ENCODE peak calls at places on chromosomes 11 and 22, in seven cellular contexts. Q is GM10248, R is RWPE1, G is left ventricle myocardium inferior, B is choroid plexus epithelial cell, S is HFF-Myc, A is GM20000. L is an unnamed sample.

GRCh38 chr11:108897071-108897481 is 232.2 kb downstream of the DDX10 start:
- DNase-seq in Q (no peak), R (no peak), G (no peak), B (no peak), S (no peak), A (no peak), L (no peak)

GRCh38 chr11:63602296-63602695 is 11.9 kb downstream of the PLAAT3 start:
- DNase-seq in Q (no peak), R (no peak), G (no peak), B (peak), S (no peak), A (no peak), L (no peak)

GRCh38 chr11:111836766-111837165 is 34.6 kb downstream of the ALG9 start:
- DNase-seq in Q (peak), R (no peak), G (no peak), B (peak), S (no peak), A (peak), L (peak)

GRCh38 chr11:116276051-116277044 is 496.4 kb downstream of the BUD13 start:
- DNase-seq in Q (peak), R (peak), G (peak), B (peak), S (no peak), A (peak), L (peak)

GRCh38 chr11:34502949-34503348 is 10.6 kb downstream of the ELF5 start:
- DNase-seq in Q (no peak), R (no peak), G (no peak), B (no peak), S (no peak), A (no peak), L (no peak)

GRCh38 chr22:33431300-33431699 is 373.1 kb upstream of the SYN3 start:
- DNase-seq in Q (no peak), R (no peak), G (no peak), B (no peak), S (no peak), A (no peak), L (no peak)

GRCh38 chr11:128835741-128836410 is 31.2 kb downstream of the KCNJ1 start:
- DNase-seq in Q (no peak), R (no peak), G (peak), B (peak), S (no peak), A (no peak), L (no peak)

GRCh38 chr22:35037089-35037488 is 28.9 kb upstream of the ISX start:
- DNase-seq in Q (no peak), R (no peak), G (no peak), B (no peak), S (no peak), A (no peak), L (peak)

GRCh38 chr11:104968365-104968855 is at the start of gene CASP4:
- DNase-seq in Q (peak), R (peak), G (no peak), B (peak), S (peak), A (peak), L (peak)

GRCh38 chr22:32842486-32842885 is 41.0 kb downstream of the TIMP3 start:
- DNase-seq in Q (no peak), R (no peak), G (no peak), B (no peak), S (no peak), A (no peak), L (no peak)

GRCh38 chr11:12174145-12175143 is 64.1 kb downstream of the MICAL2 start:
- DNase-seq in Q (no peak), R (no peak), G (no peak), B (peak), S (no peak), A (peak), L (peak)

GRCh38 chr11:720642-721346 is 14.8 kb downstream of the EPS8L2 start:
- DNase-seq in Q (peak), R (no peak), G (no peak), B (no peak), S (no peak), A (peak), L (peak)

GRCh38 chr22:25354456-25354855 is 135.0 kb downstream of the CRYBB2 start:
- DNase-seq in Q (no peak), R (no peak), G (no peak), B (no peak), S (no peak), A (no peak), L (no peak)

GRCh38 chr11:100403817-100404216 is 283.3 kb upstream of the ARHGAP42 start:
- DNase-seq in Q (no peak), R (no peak), G (no peak), B (peak), S (no peak), A (no peak), L (no peak)

GRCh38 chr11:71103266-71103665 is 149.1 kb downstream of the SHANK2 start:
- DNase-seq in Q (no peak), R (peak), G (no peak), B (no peak), S (no peak), A (no peak), L (no peak)

GRCh38 chr11:126528075-126528474 is 172.6 kb downstream of the ST3GAL4 start:
- DNase-seq in Q (no peak), R (no peak), G (no peak), B (no peak), S (no peak), A (no peak), L (no peak)

GRCh38 chr11:74791333-74792100 is 42.9 kb downstream of the RNF169 start:
- DNase-seq in Q (no peak), R (no peak), G (no peak), B (no peak), S (no peak), A (no peak), L (no peak)

GRCh38 chr11:61334434-61335354 is 1.7 kb downstream of the TKFC start:
- DNase-seq in Q (no peak), R (peak), G (no peak), B (peak), S (peak), A (no peak), L (no peak)

GRCh38 chr11:119092880-119093665 is 8.4 kb downstream of the HMBS start:
- DNase-seq in Q (no peak), R (no peak), G (no peak), B (peak), S (no peak), A (no peak), L (no peak)

GRCh38 chr11:129382583-129382982 is 6.9 kb downstream of the BARX2 start:
- DNase-seq in Q (no peak), R (no peak), G (no peak), B (no peak), S (no peak), A (no peak), L (no peak)

GRCh38 chr11:79209540-79210266 is 231.1 kb downstream of the TENM4 start:
- DNase-seq in Q (no peak), R (no peak), G (no peak), B (peak), S (peak), A (no peak), L (no peak)

GRCh38 chr11:128802358-128802981 is 64.6 kb downstream of the KCNJ1 start:
- DNase-seq in Q (no peak), R (peak), G (no peak), B (peak), S (no peak), A (no peak), L (no peak)

GRCh38 chr11:3745161-3745560 is 52.2 kb downstream of the NUP98 start:
- DNase-seq in Q (no peak), R (peak), G (no peak), B (no peak), S (no peak), A (no peak), L (no peak)

GRCh38 chr22:39974065-39974464 is 13.9 kb downstream of the TMA7B start:
- DNase-seq in Q (no peak), R (no peak), G (no peak), B (no peak), S (no peak), A (no peak), L (no peak)

GRCh38 chr22:39967996-39968968 is 8.1 kb downstream of the TMA7B start:
- DNase-seq in Q (no peak), R (no peak), G (peak), B (no peak), S (no peak), A (no peak), L (no peak)

GRCh38 chr22:39973656-39974055 is 13.5 kb downstream of the TMA7B start:
- DNase-seq in Q (no peak), R (no peak), G (no peak), B (no peak), S (no peak), A (no peak), L (no peak)

GRCh38 chr22:39972656-39973055 is 12.5 kb downstream of the TMA7B start:
- DNase-seq in Q (no peak), R (no peak), G (no peak), B (no peak), S (no peak), A (no peak), L (peak)

DNA sequence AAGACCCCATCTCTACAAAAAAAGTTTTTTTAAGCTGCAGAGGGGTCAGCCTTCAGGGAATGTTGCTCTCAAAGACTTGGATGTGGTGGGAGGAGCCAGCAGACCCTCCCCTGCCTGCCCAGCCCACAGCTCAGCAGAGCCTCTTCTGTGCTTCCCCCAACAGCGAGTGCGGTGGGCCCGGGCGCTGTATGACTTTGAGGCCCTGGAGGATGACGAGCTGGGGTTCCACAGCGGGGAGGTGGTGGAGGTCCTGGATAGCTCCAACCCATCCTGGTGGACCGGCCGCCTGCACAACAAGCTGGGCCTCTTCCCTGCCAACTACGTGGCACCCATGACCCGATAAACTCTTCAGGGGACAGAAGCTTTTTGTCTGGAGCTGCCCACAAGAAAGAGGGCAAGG is 10.5 kb downstream of the TMA7B start:
- DNase-seq in Q (no peak), R (no peak), G (no peak), B (no peak), S (no peak), A (no peak), L (no peak)
- TF ChIP-seq CTCF in Q (no peak), R (no peak), G (no peak), B (no peak), S (no peak), A (no peak), L (no peak)

GRCh38 chr11:72227316-72228228 is 3.0 kb downstream of the INPPL1 start:
- DNase-seq in Q (peak), R (no peak), G (no peak), B (peak), S (no peak), A (no peak), L (peak)
- TF ChIP-seq CTCF in Q (no peak), R (no peak), G (no peak), B (no peak), S (no peak), A (no peak), L (no peak)

GRCh38 chr11:69241844-69242582 is 51.9 kb upstream of the MYEOV start:
- DNase-seq in Q (no peak), R (no peak), G (no peak), B (no peak), S (no peak), A (no peak), L (no peak)

GRCh38 chr11:69239320-69240040 is 54.5 kb upstream of the MYEOV start:
- DNase-seq in Q (no peak), R (no peak), G (no peak), B (no peak), S (no peak), A (no peak), L (no peak)

GRCh38 chr11:69242583-69242940 is 51.4 kb upstream of the MYEOV start:
- DNase-seq in Q (no peak), R (no peak), G (no peak), B (no peak), S (no peak), A (no peak), L (no peak)

GRCh38 chr11:69240332-69241074 is 53.5 kb upstream of the MYEOV start:
- DNase-seq in Q (no peak), R (no peak), G (no peak), B (peak), S (no peak), A (no peak), L (no peak)

DNA sequence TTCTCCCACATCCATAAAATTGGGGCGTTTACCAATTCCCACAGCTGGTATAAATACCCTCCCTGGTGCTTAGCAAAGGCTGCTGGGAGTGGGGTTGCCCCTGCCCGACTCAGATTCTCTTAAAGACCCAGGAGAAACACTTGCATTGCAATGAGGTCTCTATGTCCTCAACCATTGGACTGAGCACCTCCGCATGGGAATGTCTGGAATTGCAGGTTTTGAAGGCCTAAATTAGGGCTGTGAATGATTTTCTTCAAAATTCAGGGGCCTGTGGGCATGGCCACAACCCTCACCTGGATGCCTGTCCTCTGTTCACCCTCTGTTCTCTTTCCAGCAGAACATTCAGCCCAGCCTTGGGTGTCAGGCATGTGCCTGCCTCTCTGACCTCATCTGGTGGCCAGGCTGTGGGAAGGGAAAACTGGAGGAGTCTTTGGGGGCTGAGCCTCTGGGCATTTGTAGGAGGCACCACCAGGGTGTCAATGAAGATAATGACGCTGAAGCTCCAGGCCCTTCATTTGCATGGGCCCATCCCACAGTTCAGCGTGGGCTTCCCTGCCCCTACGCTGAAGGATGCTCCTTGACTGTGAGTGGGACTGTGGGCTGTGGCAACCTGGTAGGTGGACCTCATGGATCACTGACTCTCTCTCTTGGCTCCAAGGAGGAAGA is 52.7 kb upstream of the MYEOV start:
- DNase-seq in Q (no peak), R (no peak), G (no peak), B (no peak), S (no peak), A (no peak), L (no peak)
- TF ChIP-seq CTCF in Q (no peak), R (no peak), G (no peak), B (no peak), S (no peak), A (no peak), L (no peak)

GRCh38 chr11:101848262-101848661 is 66.5 kb upstream of the CEP126 start:
- DNase-seq in Q (no peak), R (no peak), G (no peak), B (peak), S (no peak), A (no peak), L (no peak)
- TF ChIP-seq CTCF in Q (peak), R (peak), G (peak), B (peak), S (no peak), A (no peak), L (no peak)